ENCODE peak calls at places on chromosomes 1 and 21, in five cellular contexts. One of them, this sample, is unnamed.

GRCh38 chr1:178011101-178011828 is 41.4 kb upstream of the SEC16B start:
- DNase-seq in effector memory CD8-positive, alpha-beta T cell: no peak
- DNase-seq in posterior vena cava: no peak
- DNase-seq in colonic mucosa: no peak
- DNase-seq in H7: no peak
- DNase-seq in this sample: peak

GRCh38 chr1:60911980-60912692 is 170.2 kb upstream of the NFIA start:
- DNase-seq in effector memory CD8-positive, alpha-beta T cell: no peak
- DNase-seq in posterior vena cava: no peak
- DNase-seq in colonic mucosa: no peak
- DNase-seq in H7: peak
- DNase-seq in this sample: no peak

GRCh38 chr1:206029484-206029883 is 5.8 kb upstream of the CTSE start:
- DNase-seq in effector memory CD8-positive, alpha-beta T cell: no peak
- DNase-seq in posterior vena cava: no peak
- DNase-seq in colonic mucosa: peak
- DNase-seq in H7: no peak
- DNase-seq in this sample: peak

GRCh38 chr1:22641906-22642636 is 1.4 kb upstream of the C1QC start:
- DNase-seq in effector memory CD8-positive, alpha-beta T cell: peak
- DNase-seq in posterior vena cava: peak
- DNase-seq in colonic mucosa: peak
- DNase-seq in H7: peak
- DNase-seq in this sample: peak

GRCh38 chr1:11638121-11638520 is 16.1 kb downstream of the FBXO2 start:
- DNase-seq in effector memory CD8-positive, alpha-beta T cell: no peak
- DNase-seq in posterior vena cava: no peak
- DNase-seq in colonic mucosa: no peak
- DNase-seq in H7: no peak
- DNase-seq in this sample: no peak

GRCh38 chr1:74964508-74964907 is 169.7 kb upstream of the LHX8 start:
- DNase-seq in effector memory CD8-positive, alpha-beta T cell: no peak
- DNase-seq in posterior vena cava: no peak
- DNase-seq in colonic mucosa: no peak
- DNase-seq in H7: no peak
- DNase-seq in this sample: no peak

GRCh38 chr1:66439028-66439427 is 94.9 kb upstream of the SGIP1 start:
- DNase-seq in effector memory CD8-positive, alpha-beta T cell: no peak
- DNase-seq in posterior vena cava: no peak
- DNase-seq in colonic mucosa: no peak
- DNase-seq in H7: no peak
- DNase-seq in this sample: no peak

GRCh38 chr1:115654663-115655306 is 13.0 kb downstream of the VANGL1 start:
- DNase-seq in effector memory CD8-positive, alpha-beta T cell: no peak
- DNase-seq in posterior vena cava: no peak
- DNase-seq in colonic mucosa: no peak
- DNase-seq in H7: peak
- DNase-seq in this sample: no peak

GRCh38 chr1:153696741-153697140 is 18.3 kb downstream of the NPR1 start:
- DNase-seq in effector memory CD8-positive, alpha-beta T cell: no peak
- DNase-seq in posterior vena cava: no peak
- DNase-seq in colonic mucosa: no peak
- DNase-seq in H7: no peak
- DNase-seq in this sample: no peak

GRCh38 chr21:14010729-14011128 is 200.0 kb downstream of the LIPI start:
- DNase-seq in effector memory CD8-positive, alpha-beta T cell: no peak
- DNase-seq in posterior vena cava: no peak
- DNase-seq in colonic mucosa: no peak
- DNase-seq in H7: no peak
- DNase-seq in this sample: no peak

GRCh38 chr1:195466639-195467038 is 1141.6 kb downstream of the KCNT2 start:
- DNase-seq in effector memory CD8-positive, alpha-beta T cell: no peak
- DNase-seq in posterior vena cava: no peak
- DNase-seq in colonic mucosa: no peak
- DNase-seq in H7: no peak
- DNase-seq in this sample: no peak

GRCh38 chr1:159991513-159991912 is 37.5 kb upstream of the SLAMF9 start:
- DNase-seq in effector memory CD8-positive, alpha-beta T cell: no peak
- DNase-seq in posterior vena cava: no peak
- DNase-seq in colonic mucosa: no peak
- DNase-seq in H7: no peak
- DNase-seq in this sample: peak

GRCh38 chr1:145796753-145797152 is 27.1 kb downstream of the RNF115 start:
- DNase-seq in effector memory CD8-positive, alpha-beta T cell: no peak
- DNase-seq in posterior vena cava: no peak
- DNase-seq in colonic mucosa: no peak
- DNase-seq in H7: no peak
- DNase-seq in this sample: no peak

GRCh38 chr1:119329521-119329920 is 39.1 kb upstream of the HAO2 start:
- DNase-seq in effector memory CD8-positive, alpha-beta T cell: no peak
- DNase-seq in posterior vena cava: no peak
- DNase-seq in colonic mucosa: no peak
- DNase-seq in H7: no peak
- DNase-seq in this sample: no peak

GRCh38 chr1:42690477-42691156 is 8.4 kb downstream of the YBX1 start:
- DNase-seq in effector memory CD8-positive, alpha-beta T cell: no peak
- DNase-seq in posterior vena cava: no peak
- DNase-seq in colonic mucosa: no peak
- DNase-seq in H7: no peak
- DNase-seq in this sample: no peak

GRCh38 chr1:202710070-202711025 is at the start of gene SYT2:
- DNase-seq in effector memory CD8-positive, alpha-beta T cell: no peak
- DNase-seq in posterior vena cava: peak
- DNase-seq in colonic mucosa: peak
- DNase-seq in H7: peak
- DNase-seq in this sample: no peak

GRCh38 chr1:107626075-107626796 is 338.7 kb downstream of the VAV3 start:
- DNase-seq in effector memory CD8-positive, alpha-beta T cell: no peak
- DNase-seq in posterior vena cava: no peak
- DNase-seq in colonic mucosa: no peak
- DNase-seq in H7: no peak
- DNase-seq in this sample: peak

GRCh38 chr1:32447469-32448185 is 17.2 kb upstream of the ZBTB8B start:
- DNase-seq in effector memory CD8-positive, alpha-beta T cell: no peak
- DNase-seq in posterior vena cava: peak
- DNase-seq in colonic mucosa: no peak
- DNase-seq in H7: peak
- DNase-seq in this sample: no peak

GRCh38 chr1:212260557-212261342 is 24.5 kb upstream of the PPP2R5A start:
- DNase-seq in effector memory CD8-positive, alpha-beta T cell: no peak
- DNase-seq in posterior vena cava: no peak
- DNase-seq in colonic mucosa: no peak
- DNase-seq in H7: no peak
- DNase-seq in this sample: no peak

GRCh38 chr1:179231923-179232322 is 2.4 kb upstream of the ABL2 start:
- DNase-seq in effector memory CD8-positive, alpha-beta T cell: no peak
- DNase-seq in posterior vena cava: no peak
- DNase-seq in colonic mucosa: no peak
- DNase-seq in H7: no peak
- DNase-seq in this sample: no peak

GRCh38 chr1:2099871-2100774 is 49.9 kb downstream of the PRKCZ start:
- DNase-seq in effector memory CD8-positive, alpha-beta T cell: no peak
- DNase-seq in posterior vena cava: no peak
- DNase-seq in colonic mucosa: no peak
- DNase-seq in H7: no peak
- DNase-seq in this sample: no peak

GRCh38 chr1:63322248-63322943 is at the start of gene FOXD3:
- DNase-seq in effector memory CD8-positive, alpha-beta T cell: no peak
- DNase-seq in posterior vena cava: peak
- DNase-seq in colonic mucosa: peak
- DNase-seq in H7: peak
- DNase-seq in this sample: peak

GRCh38 chr1:152811671-152812070 is at the start of gene LCE1B:
- DNase-seq in effector memory CD8-positive, alpha-beta T cell: no peak
- DNase-seq in posterior vena cava: no peak
- DNase-seq in colonic mucosa: no peak
- DNase-seq in H7: no peak
- DNase-seq in this sample: no peak

GRCh38 chr1:248823517-248824001 is 2.2 kb downstream of the SH3BP5L start:
- DNase-seq in effector memory CD8-positive, alpha-beta T cell: no peak
- DNase-seq in posterior vena cava: no peak
- DNase-seq in colonic mucosa: no peak
- DNase-seq in H7: no peak
- DNase-seq in this sample: peak

This sample was measured in stromal cell of bone marrow.